ENCODE peak calls at places on chromosomes 3 and 15, in seven cellular contexts. S is stomach; C is upper lobe of right lung; Z is AG04450; J is CD8-positive, alpha-beta T cell; Q is AG10803; X is GM06990. R is an unnamed sample.

GRCh38 chr15:93730724-93731123 is 500.6 kb upstream of the MCTP2 start:
- DNase-seq in Q (no peak), X (no peak), S (no peak), J (no peak), C (no peak), Z (no peak), R (no peak)

GRCh38 chr3:17741621-17742091 is 775 bp downstream of the TBC1D5 start:
- DNase-seq in S (no peak), X (no peak), Z (no peak), J (no peak), C (no peak), Q (no peak), R (no peak)

GRCh38 chr3:40550168-40550567 is 25.4 kb downstream of the ZNF621 start:
- DNase-seq in S (no peak), X (no peak), Z (no peak), C (no peak), Q (peak; percentile 19), J (no peak), R (no peak)

GRCh38 chr3:175108613-175109151 is 249.5 kb downstream of the NAALADL2 start:
- DNase-seq in C (no peak), S (no peak), Q (no peak), Z (no peak), J (no peak), X (no peak), R (no peak)

GRCh38 chr3:190048831-190049541 is 71.7 kb downstream of the P3H2 start:
- DNase-seq in C (no peak), S (no peak), J (no peak), Z (no peak), Q (peak; percentile 74), X (no peak), R (no peak)

GRCh38 chr15:76057332-76058000 is 2.3 kb upstream of the TMEM266 start:
- DNase-seq in C (no peak), Z (no peak), X (no peak), S (peak; percentile 28), J (peak; percentile 45), Q (peak; percentile 34), R (peak; percentile 17)

GRCh38 chr15:37810381-37810780 is 124.1 kb upstream of the TMCO5A start:
- DNase-seq in C (no peak), X (no peak), J (no peak), Q (no peak), S (no peak), Z (no peak), R (no peak)

GRCh38 chr3:45100998-45101407 is 45.2 kb downstream of the CDCP1 start:
- DNase-seq in C (no peak), S (no peak), J (no peak), Q (peak; percentile 95), Z (no peak), X (no peak), R (no peak)

DNA sequence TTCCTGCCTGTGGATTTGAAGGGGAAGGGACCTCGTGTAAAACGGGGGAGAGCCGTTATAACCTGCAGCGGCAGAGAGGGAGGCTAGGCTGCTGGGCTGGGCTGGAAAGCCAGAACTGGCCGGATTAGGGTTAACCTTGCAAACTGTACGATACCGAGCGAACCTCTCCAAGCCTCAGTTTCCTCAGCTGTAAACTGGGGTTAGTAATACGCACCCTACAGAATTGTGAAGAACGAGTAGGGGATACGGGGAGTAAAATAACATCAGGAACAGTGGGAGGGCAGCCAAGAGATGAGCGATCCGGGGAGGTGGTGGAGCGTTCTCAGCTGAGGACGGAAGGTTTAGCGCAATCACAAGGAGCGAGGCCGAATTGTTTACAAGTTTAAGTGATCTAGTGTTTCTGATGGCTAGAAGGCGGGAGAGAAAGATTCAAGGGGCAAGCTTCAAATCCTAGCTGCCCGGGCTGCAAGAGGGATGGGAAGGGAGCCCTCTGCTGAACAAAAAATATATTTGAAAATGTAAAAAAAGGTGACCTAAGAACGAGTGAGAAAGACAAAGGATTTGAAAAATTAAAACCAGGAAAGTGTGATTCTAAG is 768 bp upstream of the SEMA5B start:
- DNase-seq in X (peak; percentile 16), Q (peak; percentile 75), S (no peak), C (no peak), Z (peak; percentile 52), J (peak; percentile 13), R (no peak)
- TF ChIP-seq CTCF in X (peak; percentile 48), Q (peak; percentile 64), S (peak; percentile 14), C (peak; percentile 58), Z (peak; percentile 64), J (peak; percentile 17), R (peak; percentile 48)

GRCh38 chr3:31533169-31533870 is 595 bp downstream of the STT3B start:
- DNase-seq in Q (peak; percentile 26), Z (no peak), S (peak; percentile 52), J (peak; percentile 57), X (peak; percentile 71), C (peak; percentile 86), R (peak; percentile 46)

GRCh38 chr3:31532587-31533168 is at the start of gene STT3B:
- DNase-seq in Q (peak; percentile 85), C (peak; percentile 94), X (peak; percentile 92), Z (peak; percentile 55), J (peak; percentile 78), S (peak; percentile 84), R (no peak)

GRCh38 chr3:31530039-31530983 is 2.4 kb upstream of the STT3B start:
- DNase-seq in J (no peak), Q (no peak), S (no peak), Z (no peak), X (no peak), C (no peak), R (no peak)

GRCh38 chr3:31531992-31532586 is 636 bp upstream of the STT3B start:
- DNase-seq in J (peak; percentile 98), C (peak; percentile 100), Z (peak; percentile 98), X (peak; percentile 98), S (peak; percentile 100), Q (peak; percentile 99), R (peak; percentile 98)

GRCh38 chr3:31531465-31531991 is 1.2 kb upstream of the STT3B start:
- DNase-seq in S (no peak), C (no peak), X (no peak), J (no peak), Q (peak; percentile 7), Z (no peak), R (no peak)
- TF ChIP-seq CTCF in S (no peak), C (peak; percentile 21), X (peak; percentile 26), J (peak; percentile 20), Q (peak; percentile 39), Z (peak; percentile 48), R (peak; percentile 37)

DNA sequence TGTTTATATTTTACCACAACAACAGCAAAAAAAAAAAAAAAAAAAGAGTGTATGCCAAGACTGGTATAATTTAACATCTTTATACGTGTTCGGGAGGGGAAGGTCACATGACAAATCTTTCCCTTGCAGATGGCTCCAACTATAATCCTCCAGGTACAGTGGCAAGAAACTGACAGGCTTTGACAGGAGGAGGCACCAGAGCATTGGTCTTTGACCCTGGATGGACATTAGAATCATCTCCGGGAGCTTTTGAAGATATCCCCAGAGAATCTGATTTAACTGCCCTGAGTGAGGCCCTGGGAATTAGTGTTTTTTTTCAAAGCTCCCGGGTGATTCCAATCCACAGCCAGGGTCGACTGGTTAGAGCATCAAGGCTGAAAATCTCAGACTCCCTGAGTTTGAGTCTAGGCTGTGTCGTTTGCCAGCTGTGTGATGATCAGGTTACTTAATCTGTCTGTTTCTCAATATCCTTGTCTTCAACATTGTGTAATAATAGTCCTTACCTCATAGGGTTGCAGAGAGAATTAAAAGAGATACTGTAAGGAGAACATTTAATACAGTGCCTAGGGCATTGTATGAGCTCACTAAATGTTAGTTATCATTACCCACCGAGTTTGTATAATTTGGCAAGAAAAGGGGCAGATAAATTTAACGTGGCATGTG is 8.9 kb upstream of the SEMA5B start:
- DNase-seq in Q (peak; percentile 69), Z (peak; percentile 8), J (no peak), C (no peak), S (no peak), X (no peak), R (no peak)
- TF ChIP-seq CTCF in Q (no peak), Z (no peak), J (no peak), C (no peak), S (no peak), X (no peak), R (no peak)

DNA sequence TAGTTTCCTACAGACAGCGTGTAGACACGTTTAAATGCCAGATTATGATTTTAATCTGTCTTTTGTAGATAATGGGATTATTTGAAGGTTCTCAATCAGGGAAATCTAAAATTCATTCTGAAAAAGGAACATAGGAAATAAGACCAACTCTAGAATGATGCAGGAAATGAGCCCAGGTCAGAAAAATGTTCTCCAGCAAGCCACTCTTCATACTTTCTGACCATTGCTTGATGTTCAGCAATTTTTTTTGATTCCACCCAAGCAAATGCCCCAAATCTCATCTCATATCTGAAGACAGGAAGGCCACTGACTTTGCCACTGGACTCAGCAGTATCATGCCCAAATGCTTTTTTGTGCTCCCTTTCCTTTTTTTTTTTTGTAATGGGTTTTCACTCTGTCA is 373.4 kb downstream of the LPP start:
- DNase-seq in J (no peak), X (no peak), Z (no peak), Q (peak; percentile 38), C (no peak), S (no peak), R (no peak)
- TF ChIP-seq CTCF in J (no peak), X (no peak), Z (no peak), Q (no peak), C (no peak), S (no peak), R (no peak)

GRCh38 chr15:68791431-68792283 is 29.0 kb downstream of the ANP32A start:
- DNase-seq in J (peak; percentile 62), Z (no peak), Q (no peak), S (no peak), X (peak; percentile 76), C (no peak), R (no peak)
- TF ChIP-seq CTCF in J (no peak), Z (no peak), Q (no peak), S (no peak), X (peak; percentile 21), C (no peak), R (no peak)

GRCh38 chr3:169744332-169745054 is 20.4 kb downstream of the TERC start:
- DNase-seq in S (no peak), C (no peak), Q (no peak), X (no peak), Z (no peak), J (no peak), R (no peak)
- TF ChIP-seq CTCF in S (peak; percentile 13), C (peak; percentile 40), Q (peak; percentile 24), X (no peak), Z (peak; percentile 47), J (peak; percentile 35), R (peak; percentile 64)

GRCh38 chr15:25543156-25543555 is 104.3 kb upstream of the UBE3A start:
- DNase-seq in S (no peak), Q (peak; percentile 80), J (no peak), X (no peak), C (no peak), Z (no peak), R (no peak)
- TF ChIP-seq CTCF in S (no peak), Q (peak; percentile 8), J (no peak), X (no peak), C (no peak), Z (no peak), R (no peak)

GRCh38 chr15:44286814-44287555 is 1.5 kb upstream of the GOLM2 start:
- DNase-seq in X (no peak), Z (no peak), C (no peak), Q (no peak), J (no peak), S (no peak), R (no peak)
- TF ChIP-seq CTCF in X (no peak), Z (peak; percentile 29), C (peak; percentile 27), Q (peak; percentile 34), J (peak; percentile 36), S (peak; percentile 28), R (peak; percentile 19)